ENCODE peak calls at places on chromosomes 13 and 19, in ten cellular contexts. R, M, G, U, I, V, Y, X, A and D are unnamed samples.

GRCh38 chr13:75437582-75438318 is 44.2 kb downstream of the TBC1D4 start:
- DNase-seq in G (peak; percentile 63), I (no peak), M (no peak), X (no peak), A (no peak), Y (no peak), U (peak; percentile 35), V (no peak), R (no peak), D (no peak)

GRCh38 chr19:35442091-35442490 is 6.0 kb upstream of the FFAR2 start:
- DNase-seq in I (no peak), Y (no peak), M (no peak), G (peak; percentile 31), A (peak; percentile 58), V (no peak), U (no peak), R (no peak), X (no peak), D (no peak)

GRCh38 chr19:40702337-40703012 is 12.0 kb upstream of the NUMBL start:
- DNase-seq in I (peak; percentile 82), X (no peak), V (no peak), M (no peak), G (peak; percentile 28), Y (peak; percentile 66), U (no peak), A (peak; percentile 91), R (no peak), D (no peak)

GRCh38 chr13:79692846-79693245 is 211.9 kb downstream of the NDFIP2 start:
- DNase-seq in R (no peak), X (no peak), A (no peak), Y (no peak), U (no peak), G (no peak), I (no peak), V (no peak), M (no peak), D (no peak)

GRCh38 chr13:39144941-39145533 is 106.8 kb downstream of the NHLRC3 start:
- DNase-seq in Y (peak; percentile 40), A (peak; percentile 35), X (no peak), M (no peak), I (peak; percentile 80), G (peak; percentile 67), R (no peak), U (peak; percentile 37), V (no peak), D (peak; percentile 42)

GRCh38 chr19:29001922-29002247 is 211.1 kb downstream of the UQCRFS1 start:
- DNase-seq in Y (no peak), I (no peak), V (no peak), G (no peak), U (no peak), M (no peak), A (no peak), X (no peak), R (no peak), D (no peak)

GRCh38 chr19:52086481-52086880 is 9.1 kb downstream of the ZNF841 start:
- DNase-seq in Y (no peak), U (no peak), M (no peak), X (no peak), G (no peak), I (no peak), R (no peak), A (no peak), V (no peak), D (no peak)

GRCh38 chr13:113149711-113150544 is 8.5 kb upstream of the PROZ start:
- DNase-seq in R (no peak), A (no peak), Y (no peak), U (no peak), G (no peak), V (no peak), X (no peak), M (no peak), I (no peak), D (no peak)

GRCh38 chr19:12872941-12873890 is 8.0 kb downstream of the DNASE2 start:
- DNase-seq in G (peak; percentile 26), I (peak; percentile 97), A (peak; percentile 48), Y (no peak), U (no peak), M (no peak), X (no peak), V (no peak), R (peak; percentile 71), D (peak; percentile 35)

GRCh38 chr19:43105496-43105895 is 23.0 kb upstream of the PSG2 start:
- DNase-seq in Y (no peak), G (no peak), U (peak; percentile 23), V (no peak), A (no peak), R (no peak), X (no peak), M (no peak), I (no peak), D (no peak)

GRCh38 chr13:47281981-47282380 is 385.1 kb upstream of the HTR2A start:
- DNase-seq in Y (no peak), X (no peak), I (no peak), R (no peak), G (no peak), A (no peak), V (no peak), U (no peak), M (no peak), D (no peak)

GRCh38 chr19:46809534-46810272 is 21.3 kb upstream of the SLC1A5 start:
- DNase-seq in A (no peak), Y (no peak), R (no peak), I (no peak), V (no peak), G (no peak), M (no peak), U (no peak), X (no peak), D (no peak)

GRCh38 chr19:33280351-33280921 is 21.9 kb downstream of the CEBPA start:
- DNase-seq in M (no peak), G (no peak), X (no peak), R (no peak), U (no peak), Y (no peak), A (no peak), I (no peak), V (no peak), D (no peak)
- H3K36me3 ChIP-seq in M (no peaks in the 10 kb centered on the region), G (no peaks in the 10 kb centered on the region), X (no peaks in the 10 kb centered on the region), R (no peaks in the 10 kb centered on the region), U (no peaks in the 10 kb centered on the region), Y (no peaks in the 10 kb centered on the region), A (no peaks in the 10 kb centered on the region), I (no peaks in the 10 kb centered on the region), V (no peaks in the 10 kb centered on the region), D (no peaks in the 10 kb centered on the region)

DNA sequence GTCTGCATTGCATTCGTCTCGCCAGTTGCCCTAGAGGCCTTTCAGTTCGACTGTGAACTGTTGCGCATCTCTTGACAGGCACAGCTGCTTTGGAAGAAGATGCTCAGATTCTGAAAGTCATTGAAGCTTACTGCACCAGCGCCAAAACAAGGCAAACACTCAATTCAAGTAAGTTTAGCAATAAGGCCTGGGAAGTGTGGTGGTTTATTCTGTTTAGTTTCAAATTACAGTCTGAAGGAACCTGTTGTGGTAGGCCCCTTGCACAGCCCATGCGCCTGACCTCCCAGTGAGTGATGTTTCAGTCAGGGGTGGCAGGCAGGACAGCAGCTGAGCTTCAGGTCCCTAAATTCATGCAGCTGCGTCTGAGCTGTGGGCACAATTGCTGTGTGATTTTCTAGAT is 32.2 kb upstream of the TEX29 start:
- DNase-seq in X (no peak), Y (no peak), M (no peak), U (no peak), A (no peak), G (no peak), V (no peak), I (no peak), R (no peak), D (no peak)
- H3K36me3 ChIP-seq in X (peaks cover 100% of the 10 kb centered on the region), Y (peaks cover 97% of the 10 kb centered on the region), M (peaks cover 57% of the 10 kb centered on the region), U (peaks cover 42% of the 10 kb centered on the region), A (peaks cover 72% of the 10 kb centered on the region), G (peaks cover 98% of the 10 kb centered on the region), V (peaks cover 66% of the 10 kb centered on the region), I (peaks cover 7% of the 10 kb centered on the region), R (peaks cover 94% of the 10 kb centered on the region), D (peaks cover 7% of the 10 kb centered on the region)

GRCh38 chr19:1119475-1120217 is 15.9 kb downstream of the GPX4 start:
- DNase-seq in X (no peak), U (no peak), R (no peak), I (no peak), M (no peak), G (no peak), Y (no peak), A (no peak), V (no peak), D (no peak)

GRCh38 chr19:1115646-1116420 is 12.0 kb downstream of the GPX4 start:
- DNase-seq in X (no peak), M (no peak), R (no peak), U (no peak), A (no peak), G (no peak), Y (no peak), I (no peak), V (no peak), D (no peak)

GRCh38 chr19:1117654-1118053 is 13.9 kb downstream of the GPX4 start:
- DNase-seq in A (no peak), G (no peak), Y (no peak), I (no peak), X (no peak), U (no peak), M (no peak), R (no peak), V (no peak), D (no peak)

GRCh38 chr19:1118999-1119398 is 15.2 kb downstream of the GPX4 start:
- DNase-seq in V (no peak), G (no peak), U (no peak), M (no peak), R (no peak), X (no peak), I (no peak), Y (no peak), A (no peak), D (no peak)

DNA sequence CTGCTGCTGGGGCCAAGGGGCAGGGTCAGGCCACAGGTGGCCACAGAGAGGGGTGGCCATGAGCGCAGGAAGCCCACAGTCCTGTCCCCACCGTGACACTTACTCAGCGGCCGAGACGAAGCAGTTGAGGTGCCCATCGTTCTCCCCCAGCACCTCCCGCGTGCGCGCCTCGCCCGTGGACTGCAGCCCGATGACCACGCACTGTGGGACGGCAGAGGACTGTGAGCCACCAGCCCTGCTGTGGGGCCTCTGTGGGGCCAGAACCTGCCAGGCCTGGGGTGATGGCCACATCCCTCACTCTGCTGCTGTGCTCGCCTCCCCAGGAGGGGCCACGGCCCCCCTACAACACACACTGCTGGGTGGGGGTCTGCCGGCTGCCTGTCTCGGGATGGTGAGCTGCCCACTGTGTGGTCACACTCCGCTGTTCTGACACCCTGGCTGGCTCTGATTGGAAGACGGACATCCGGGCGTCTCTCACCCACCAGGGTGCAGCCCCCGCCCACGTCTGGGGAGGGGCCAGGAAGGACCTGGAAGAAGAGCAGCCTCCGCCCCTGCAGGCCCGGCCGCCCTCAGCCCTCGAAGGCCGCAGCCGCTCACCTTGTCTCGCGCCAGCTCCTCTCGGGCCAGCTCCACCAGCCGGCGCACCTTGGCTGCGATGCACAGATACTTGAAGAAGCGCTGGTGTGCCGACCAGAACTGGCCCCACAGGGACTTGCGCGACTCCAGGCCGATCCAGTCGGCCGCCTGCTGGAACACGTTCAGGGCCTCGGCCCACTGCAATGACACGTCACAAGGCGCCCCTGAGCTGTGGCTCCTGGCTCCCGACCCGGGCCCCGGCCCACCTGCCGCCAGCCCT is 13.2 kb downstream of the GPX4 start:
- DNase-seq in G (no peak), M (no peak), U (no peak), X (no peak), I (peak; percentile 57), A (no peak), V (no peak), R (no peak), Y (no peak), D (no peak)
- H3K36me3 ChIP-seq in G (peaks cover 85% of the 10 kb centered on the region), M (peaks cover 39% of the 10 kb centered on the region), U (peaks cover 7% of the 10 kb centered on the region), X (peaks cover 99% of the 10 kb centered on the region), I (no peaks in the 10 kb centered on the region), A (peaks cover 26% of the 10 kb centered on the region), V (peaks cover 61% of the 10 kb centered on the region), R (peaks cover 76% of the 10 kb centered on the region), Y (peaks cover 82% of the 10 kb centered on the region), D (peaks cover 30% of the 10 kb centered on the region)

GRCh38 chr19:4653793-4654436 is 14.6 kb downstream of the TNFAIP8L1 start:
- DNase-seq in M (no peak), Y (no peak), X (no peak), U (no peak), G (no peak), I (no peak), A (no peak), R (no peak), V (no peak), D (no peak)
- H3K36me3 ChIP-seq in M (peaks cover 12% of the 10 kb centered on the region), Y (peaks cover 62% of the 10 kb centered on the region), X (peaks cover 68% of the 10 kb centered on the region), U (peaks cover 6% of the 10 kb centered on the region), G (peaks cover 36% of the 10 kb centered on the region), I (peaks cover 2% of the 10 kb centered on the region), A (peaks cover 25% of the 10 kb centered on the region), R (peaks cover 50% of the 10 kb centered on the region), V (peaks cover 16% of the 10 kb centered on the region), D (peaks cover 7% of the 10 kb centered on the region)